ENCODE peak calls at places on chromosomes 12 and 14, in seven cellular contexts. U is MCF 10A, I is SK-N-SH, B is cardiac muscle cell, D is left lung, Y is type B pancreatic cell, F is spleen. R is an unnamed sample.
A peak's percentile ranks its signal among the peaks of the same experiment; 100 is the strongest.

GRCh38 chr14:96125536-96125935 is 79.1 kb upstream of the BDKRB2 start:
- DNase-seq in U (no peak), I (no peak), B (no peak), D (no peak), Y (no peak), F (no peak), R (no peak)

GRCh38 chr14:94173885-94174621 is at the start of gene PPP4R4:
- DNase-seq in U (peak; percentile 71), I (peak; percentile 97), B (peak; percentile 98), D (peak; percentile 90), Y (peak; percentile 95), F (peak; percentile 94), R (peak; percentile 92)

GRCh38 chr12:66623455-66623854 is 55.4 kb downstream of the GRIP1 start:
- DNase-seq in U (no peak), I (no peak), B (no peak), D (no peak), Y (no peak), F (no peak), R (no peak)

GRCh38 chr14:53845813-53846693 is 110.6 kb downstream of the BMP4 start:
- DNase-seq in U (no peak), I (no peak), B (no peak), D (no peak), Y (no peak), F (no peak), R (no peak)

GRCh38 chr12:49893753-49894752 is 9.6 kb downstream of the FAIM2 start:
- DNase-seq in U (peak; percentile 76), I (no peak), B (no peak), D (no peak), Y (no peak), F (no peak), R (no peak)

GRCh38 chr12:14691560-14691959 is 4.8 kb downstream of the GUCY2C start:
- DNase-seq in U (no peak), I (no peak), B (no peak), D (peak; percentile 75), Y (no peak), F (no peak), R (no peak)

GRCh38 chr12:89208661-89209096 is 143.6 kb downstream of the DUSP6 start:
- DNase-seq in U (peak; percentile 36), I (peak; percentile 35), B (no peak), D (no peak), Y (no peak), F (no peak), R (no peak)

GRCh38 chr14:41532255-41532654 is 74.4 kb upstream of the LRFN5 start:
- DNase-seq in U (no peak), I (no peak), B (no peak), D (no peak), Y (no peak), F (no peak), R (no peak)

GRCh38 chr14:60971271-60971670 is 9.6 kb downstream of the TRMT5 start:
- DNase-seq in U (no peak), I (no peak), B (no peak), D (no peak), Y (no peak), F (no peak), R (no peak)

GRCh38 chr12:107730942-107731341 is 30.0 kb downstream of the PRDM4 start:
- DNase-seq in U (no peak), I (no peak), B (no peak), D (no peak), Y (no peak), F (no peak), R (no peak)

GRCh38 chr14:63962896-63963295 is 110.1 kb downstream of the SYNE2 start:
- DNase-seq in U (no peak), I (no peak), B (no peak), D (no peak), Y (no peak), F (no peak), R (no peak)

GRCh38 chr12:94650143-94651056 is at the start of gene TMCC3:
- DNase-seq in U (peak; percentile 42), I (peak; percentile 87), B (peak; percentile 70), D (peak; percentile 48), Y (no peak), F (peak; percentile 91), R (no peak)

GRCh38 chr12:26789731-26790644 is 43.0 kb downstream of the ITPR2 start:
- DNase-seq in U (peak; percentile 51), I (no peak), B (no peak), D (no peak), Y (no peak), F (no peak), R (no peak)

GRCh38 chr14:79418649-79419415 is 792.5 kb downstream of the DIO2 start:
- DNase-seq in U (no peak), I (no peak), B (no peak), D (no peak), Y (no peak), F (no peak), R (no peak)

GRCh38 chr12:106227641-106228319 is 20.0 kb downstream of the CKAP4 start:
- DNase-seq in U (peak; percentile 97), I (no peak), B (no peak), D (peak; percentile 72), Y (no peak), F (peak; percentile 89), R (no peak)

GRCh38 chr14:76761849-76762616 is 765 bp downstream of the VASH1 start:
- DNase-seq in U (no peak), I (no peak), B (no peak), D (no peak), Y (peak; percentile 79), F (no peak), R (peak; percentile 81)

GRCh38 chr14:75542585-75543091 is 20.4 kb downstream of the BATF start:
- DNase-seq in U (no peak), I (no peak), B (peak; percentile 25), D (peak; percentile 89), Y (no peak), F (peak; percentile 96), R (no peak)

GRCh38 chr14:62778847-62779246 is 266.4 kb downstream of the KCNH5 start:
- DNase-seq in U (no peak), I (no peak), B (no peak), D (no peak), Y (no peak), F (no peak), R (no peak)

GRCh38 chr14:20626274-20626673 is 15.2 kb downstream of the OR6S1 start:
- DNase-seq in U (no peak), I (no peak), B (no peak), D (no peak), Y (no peak), F (no peak), R (no peak)
- TF ChIP-seq CTCF in U (no peak), I (no peak), B (no peak), D (no peak), Y (no peak), F (no peak), R (no peak)

GRCh38 chr12:6754406-6754805 is 1.5 kb upstream of the MLF2 start:
- DNase-seq in U (no peak), I (no peak), B (no peak), D (no peak), Y (no peak), F (no peak), R (no peak)

GRCh38 chr12:6752931-6753771 is at the start of gene MLF2:
- DNase-seq in U (peak; percentile 99), I (peak; percentile 99), B (peak; percentile 96), D (peak; percentile 99), Y (peak; percentile 99), F (peak; percentile 99), R (peak; percentile 99)

GRCh38 chr12:6752181-6752930 is 585 bp downstream of the MLF2 start:
- DNase-seq in U (peak; percentile 28), I (peak; percentile 82), B (peak; percentile 81), D (peak; percentile 56), Y (no peak), F (no peak), R (no peak)

GRCh38 chr12:6751767-6752166 is 1.2 kb downstream of the MLF2 start:
- DNase-seq in U (no peak), I (no peak), B (no peak), D (no peak), Y (no peak), F (no peak), R (no peak)

DNA sequence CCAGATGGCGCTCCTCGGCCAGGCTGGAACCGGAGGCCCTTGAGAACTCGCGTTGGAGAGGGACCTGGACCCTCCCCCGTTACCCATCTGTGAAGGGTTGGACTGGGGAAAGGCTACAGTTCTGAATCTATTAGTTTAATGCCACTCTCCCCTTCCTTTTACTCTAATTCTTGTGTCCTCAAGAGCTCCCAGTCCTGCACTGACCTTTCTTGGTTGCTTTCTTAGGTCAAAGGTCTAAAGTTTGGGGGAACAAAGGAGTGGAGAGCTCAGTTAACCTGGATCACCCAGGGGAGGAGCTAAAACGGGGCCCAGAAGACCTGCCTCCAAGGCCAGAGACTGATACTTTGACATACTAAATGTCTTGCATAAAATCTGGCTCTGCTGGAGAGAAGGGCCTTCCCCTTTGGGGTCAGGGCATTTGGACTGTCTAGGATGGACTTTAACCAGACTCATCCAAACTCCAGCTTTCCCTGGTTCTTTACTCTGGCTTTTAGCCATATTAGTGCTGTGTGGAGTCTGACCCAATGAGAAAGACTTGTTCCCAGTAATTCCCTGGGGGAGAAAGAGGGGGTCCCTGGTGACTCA is 923 bp upstream of the MLF2 start:
- DNase-seq in U (no peak), I (no peak), B (no peak), D (no peak), Y (no peak), F (no peak), R (no peak)
- TF ChIP-seq CTCF in U (peak; percentile 90), I (peak; percentile 97), B (peak; percentile 98), D (peak; percentile 34), Y (no peak), F (no peak), R (no peak)

DNA sequence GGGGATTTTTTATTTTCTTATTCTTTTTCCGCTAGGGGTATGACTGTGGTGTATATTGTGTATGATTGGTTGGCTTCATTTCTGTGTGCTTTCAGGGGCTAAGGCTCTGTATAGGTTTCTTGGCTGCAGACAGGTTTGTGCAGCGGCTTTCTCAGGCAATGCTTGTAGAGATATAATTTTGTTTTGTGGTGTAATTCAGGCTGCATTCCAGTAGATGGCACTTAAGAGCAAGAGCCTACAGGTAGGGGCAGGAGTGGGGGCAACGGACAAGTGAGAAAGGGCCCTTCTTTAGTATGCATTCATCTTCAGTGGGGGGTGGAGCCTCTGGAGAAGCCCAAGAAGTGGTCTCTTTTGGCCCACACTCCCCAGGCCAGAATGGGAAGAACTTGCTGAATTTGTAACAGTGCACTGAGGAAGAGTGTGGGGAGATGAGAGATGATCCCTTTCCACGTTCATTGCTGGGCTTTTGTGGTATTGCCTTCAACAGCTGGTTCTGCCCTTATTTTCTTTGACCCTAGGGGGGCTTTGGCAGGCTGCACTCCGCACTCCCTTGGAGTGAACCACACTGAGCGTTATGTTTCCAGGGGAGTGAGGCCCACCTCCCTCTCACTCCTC is 78.6 kb downstream of the IFNG-AS1 start:
- DNase-seq in U (peak; percentile 18), I (no peak), B (no peak), D (no peak), Y (no peak), F (no peak), R (no peak)
- TF ChIP-seq CTCF in U (peak; percentile 32), I (peak; percentile 47), B (peak; percentile 33), D (no peak), Y (peak; percentile 52), F (no peak), R (peak; percentile 19)

DNA sequence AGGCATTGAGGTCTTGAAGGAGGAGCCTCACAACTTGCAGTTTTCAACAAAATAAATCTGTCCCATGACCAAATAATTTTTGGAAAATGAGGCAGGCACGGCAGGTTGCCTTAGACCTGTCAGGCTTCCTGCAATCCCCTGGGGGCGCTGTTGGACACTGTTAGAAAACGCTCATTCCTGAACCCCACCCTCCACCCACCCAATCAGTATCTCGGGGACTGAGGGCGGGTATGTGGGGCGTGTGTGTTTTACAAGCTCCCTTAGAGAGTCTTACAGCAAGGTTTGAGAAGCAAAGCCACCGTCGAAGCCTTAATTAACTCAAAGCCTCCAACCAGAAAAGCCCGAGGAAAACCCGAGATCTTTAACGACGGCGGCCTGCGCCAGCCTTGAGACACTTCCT is 122.8 kb downstream of the GLT1D1 start:
- DNase-seq in U (no peak), I (no peak), B (peak; percentile 59), D (peak; percentile 42), Y (no peak), F (no peak), R (no peak)
- TF ChIP-seq CTCF in U (no peak), I (no peak), B (no peak), D (no peak), Y (peak; percentile 75), F (no peak), R (peak; percentile 51)